ENCODE peak calls at places on chromosome 6, in four cellular contexts. One of them, this sample, is unnamed.

GRCh38 chr6:113169484-113169883 is 687.7 kb upstream of the MARCKS start:
- DNase-seq in H1: no peak
- DNase-seq in HCT116: no peak
- DNase-seq in K562: no peak
- DNase-seq in this sample: no peak

GRCh38 chr6:14621518-14621917 is 503.9 kb downstream of the CD83 start:
- DNase-seq in HCT116: no peak
- DNase-seq in H1: no peak
- DNase-seq in K562: no peak
- DNase-seq in this sample: no peak

GRCh38 chr6:44787254-44787844 is 399.8 kb downstream of the CDC5L start:
- DNase-seq in HCT116: no peak
- DNase-seq in K562: no peak
- DNase-seq in H1: no peak
- DNase-seq in this sample: no peak

GRCh38 chr6:16154904-16155303 is 26.0 kb downstream of the MYLIP start:
- DNase-seq in H1: no peak
- DNase-seq in HCT116: no peak
- DNase-seq in K562: no peak
- DNase-seq in this sample: no peak

GRCh38 chr6:81962198-81962597 is 209.7 kb upstream of the TENT5A start:
- DNase-seq in K562: no peak
- DNase-seq in HCT116: no peak
- DNase-seq in H1: no peak
- DNase-seq in this sample: no peak

GRCh38 chr6:15322781-15323536 is 77.1 kb downstream of the JARID2 start:
- DNase-seq in H1: peak; percentile 43
- DNase-seq in K562: no peak
- DNase-seq in HCT116: peak; percentile 16
- DNase-seq in this sample: no peak

GRCh38 chr6:148550569-148550968 is 196.3 kb upstream of the UST start:
- DNase-seq in HCT116: no peak
- DNase-seq in H1: no peak
- DNase-seq in K562: no peak
- DNase-seq in this sample: no peak

GRCh38 chr6:57040011-57040410 is 6.5 kb upstream of the KIAA1586 start:
- DNase-seq in HCT116: peak; percentile 19
- DNase-seq in K562: no peak
- DNase-seq in H1: no peak
- DNase-seq in this sample: no peak

GRCh38 chr6:144140859-144141258 is 9.5 kb upstream of the STX11 start:
- DNase-seq in H1: no peak
- DNase-seq in HCT116: no peak
- DNase-seq in K562: no peak
- DNase-seq in this sample: no peak

GRCh38 chr6:73354389-73354651 is 244 bp upstream of the DPPA5 start:
- DNase-seq in H1: no peak
- DNase-seq in K562: no peak
- DNase-seq in HCT116: no peak
- DNase-seq in this sample: no peak
- TF ChIP-seq POLR2AphosphoS5 in H1: no peak
- TF ChIP-seq POLR2AphosphoS5 in K562: no peak
- TF ChIP-seq POLR2AphosphoS5 in HCT116: no peak
- TF ChIP-seq POLR2AphosphoS5 in this sample: no peak

GRCh38 chr6:161139766-161140553 is 133.9 kb downstream of the AGPAT4 start:
- DNase-seq in H1: peak; percentile 48
- DNase-seq in HCT116: no peak
- DNase-seq in K562: peak; percentile 60
- DNase-seq in this sample: no peak

GRCh38 chr6:161139304-161139765 is 134.5 kb downstream of the AGPAT4 start:
- DNase-seq in K562: no peak
- DNase-seq in H1: no peak
- DNase-seq in HCT116: no peak
- DNase-seq in this sample: no peak

GRCh38 chr6:161138545-161139303 is 135.1 kb downstream of the AGPAT4 start:
- DNase-seq in K562: no peak
- DNase-seq in H1: no peak
- DNase-seq in HCT116: no peak
- DNase-seq in this sample: no peak

GRCh38 chr6:161141173-161141572 is 132.7 kb downstream of the AGPAT4 start:
- DNase-seq in HCT116: no peak
- DNase-seq in K562: peak; percentile 53
- DNase-seq in H1: peak; percentile 34
- DNase-seq in this sample: no peak

GRCh38 chr6:161140554-161140875 is 133.3 kb downstream of the AGPAT4 start:
- DNase-seq in K562: no peak
- DNase-seq in HCT116: no peak
- DNase-seq in H1: peak; percentile 45
- DNase-seq in this sample: no peak
- H3K9ac ChIP-seq in K562: peak overlapping the region; percentile 77
- H3K9ac ChIP-seq in HCT116: no peak overlapping the region
- H3K9ac ChIP-seq in H1: no peak overlapping the region
- H3K9ac ChIP-seq in this sample: no peak overlapping the region

GRCh38 chr6:31897612-31898199 is at the start of gene EHMT2:
- DNase-seq in HCT116: peak; percentile 46
- DNase-seq in H1: peak; percentile 89
- DNase-seq in K562: peak; percentile 92
- DNase-seq in this sample: no peak
- H3K27ac ChIP-seq in HCT116: peak within 1 kb of the TSS; percentile 76
- H3K27ac ChIP-seq in H1: peak within 1 kb of the TSS; percentile 55
- H3K27ac ChIP-seq in K562: peak within 1 kb of the TSS; percentile 84
- H3K27ac ChIP-seq in this sample: peak within 1 kb of the TSS; percentile 83

GRCh38 chr6:147423111-147423510 is 85.4 kb upstream of the SAMD5 start:
- DNase-seq in HCT116: no peak
- DNase-seq in H1: no peak
- DNase-seq in K562: no peak
- DNase-seq in this sample: no peak

GRCh38 chr6:147421903-147422302 is 86.6 kb upstream of the SAMD5 start:
- DNase-seq in K562: no peak
- DNase-seq in H1: no peak
- DNase-seq in HCT116: no peak
- DNase-seq in this sample: no peak

GRCh38 chr6:147417954-147418353 is 90.5 kb upstream of the SAMD5 start:
- DNase-seq in HCT116: no peak
- DNase-seq in K562: no peak
- DNase-seq in H1: no peak
- DNase-seq in this sample: no peak

GRCh38 chr6:147416622-147417021 is 91.9 kb upstream of the SAMD5 start:
- DNase-seq in K562: no peak
- DNase-seq in H1: no peak
- DNase-seq in HCT116: no peak
- DNase-seq in this sample: no peak

DNA sequence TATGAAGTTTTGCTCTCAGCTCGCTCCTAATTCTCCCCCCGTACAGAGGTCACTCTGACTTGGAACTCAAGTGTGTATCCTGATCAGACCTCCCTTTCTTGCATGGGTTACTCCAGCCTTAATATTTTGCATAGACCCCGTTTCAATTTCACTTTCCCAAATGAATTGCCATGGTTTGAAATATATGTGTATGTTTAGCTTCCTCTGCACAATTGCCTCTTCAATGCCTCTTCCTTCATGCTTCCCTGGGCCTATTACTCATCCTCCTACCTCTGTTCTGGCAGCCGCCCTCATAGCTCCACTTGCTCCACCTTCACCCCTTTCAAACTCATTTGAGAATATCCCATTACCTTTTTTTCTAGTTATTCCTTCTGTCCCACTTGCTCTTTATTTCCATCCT is 90.0 kb upstream of the SAMD5 start:
- DNase-seq in HCT116: no peak
- DNase-seq in H1: no peak
- DNase-seq in K562: no peak
- DNase-seq in this sample: no peak
- TF ChIP-seq POLR2AphosphoS5 in HCT116: no peak
- TF ChIP-seq POLR2AphosphoS5 in H1: no peak
- TF ChIP-seq POLR2AphosphoS5 in K562: no peak
- TF ChIP-seq POLR2AphosphoS5 in this sample: no peak

DNA sequence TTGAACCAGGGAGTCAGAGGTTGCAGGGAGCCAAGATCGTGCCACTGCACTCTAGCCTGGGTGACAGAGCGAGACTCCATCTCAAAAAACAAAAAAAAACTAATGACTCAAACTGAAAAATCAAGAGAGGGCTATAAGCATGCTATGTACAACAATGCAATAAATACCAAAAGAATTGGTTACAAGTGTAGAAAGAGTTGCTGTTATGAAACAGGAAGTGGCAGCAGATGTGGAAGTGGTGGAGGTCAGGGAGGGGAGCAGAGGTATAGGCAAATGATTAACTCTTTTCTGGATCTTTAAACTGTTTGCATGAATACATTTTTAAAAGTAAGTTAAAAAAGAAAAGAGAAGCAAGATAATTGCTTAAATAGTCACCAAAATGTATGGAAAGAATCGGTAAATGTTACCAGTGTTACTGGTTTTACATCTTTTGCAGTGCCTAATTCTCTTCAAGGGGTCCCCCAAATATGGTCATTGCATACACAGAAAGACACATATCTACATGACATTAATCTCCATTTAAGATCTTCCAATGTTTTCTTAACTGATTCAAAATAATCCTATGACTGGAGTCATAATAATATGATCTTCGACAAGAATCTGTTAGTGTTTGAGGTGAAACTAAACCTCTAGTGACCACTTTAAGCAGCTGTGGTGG is 15.0 kb downstream of the CALHM6 start:
- DNase-seq in H1: no peak
- DNase-seq in HCT116: no peak
- DNase-seq in K562: no peak
- DNase-seq in this sample: no peak
- H3K9ac ChIP-seq in H1: no peak overlapping the region
- H3K9ac ChIP-seq in HCT116: no peak overlapping the region
- H3K9ac ChIP-seq in K562: no peak overlapping the region
- H3K9ac ChIP-seq in this sample: no peak overlapping the region

GRCh38 chr6:129653229-129653628 is 56.7 kb downstream of the ARHGAP18 start:
- DNase-seq in H1: no peak
- DNase-seq in HCT116: no peak
- DNase-seq in K562: no peak
- DNase-seq in this sample: no peak

GRCh38 chr6:129653746-129654145 is 56.2 kb downstream of the ARHGAP18 start:
- DNase-seq in K562: no peak
- DNase-seq in HCT116: no peak
- DNase-seq in H1: no peak
- DNase-seq in this sample: no peak

GRCh38 chr6:129655334-129655733 is 54.6 kb downstream of the ARHGAP18 start:
- DNase-seq in HCT116: no peak
- DNase-seq in H1: no peak
- DNase-seq in K562: no peak
- DNase-seq in this sample: no peak

GRCh38 chr6:129648819-129649491 is 61.0 kb downstream of the ARHGAP18 start:
- DNase-seq in HCT116: peak; percentile 55
- DNase-seq in H1: no peak
- DNase-seq in K562: no peak
- DNase-seq in this sample: no peak

DNA sequence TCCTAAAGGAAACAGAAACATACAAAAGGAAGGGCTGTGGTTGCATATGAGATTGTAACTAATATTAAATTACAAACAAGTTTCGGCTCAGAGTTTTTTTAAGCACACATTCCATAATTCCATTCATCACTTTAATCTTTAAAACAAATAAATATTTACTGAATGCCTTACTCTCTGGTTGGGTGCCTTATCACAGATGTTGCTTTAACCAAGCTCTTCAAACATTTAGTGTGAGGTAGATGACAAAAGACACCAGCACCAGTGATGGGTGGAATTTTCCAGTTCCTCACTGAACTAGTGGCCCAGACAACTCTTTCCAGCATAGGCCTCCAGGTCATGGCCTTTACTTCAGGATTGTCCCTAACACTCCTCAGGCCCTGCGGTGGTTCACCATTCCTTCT is 58.7 kb downstream of the ARHGAP18 start:
- DNase-seq in H1: no peak
- DNase-seq in K562: no peak
- DNase-seq in HCT116: no peak
- DNase-seq in this sample: no peak
- H3K27ac ChIP-seq in H1: no peak overlapping the region
- H3K27ac ChIP-seq in K562: no peak overlapping the region
- H3K27ac ChIP-seq in HCT116: peak overlapping the region; percentile 99
- H3K27ac ChIP-seq in this sample: no peak overlapping the region

DNA sequence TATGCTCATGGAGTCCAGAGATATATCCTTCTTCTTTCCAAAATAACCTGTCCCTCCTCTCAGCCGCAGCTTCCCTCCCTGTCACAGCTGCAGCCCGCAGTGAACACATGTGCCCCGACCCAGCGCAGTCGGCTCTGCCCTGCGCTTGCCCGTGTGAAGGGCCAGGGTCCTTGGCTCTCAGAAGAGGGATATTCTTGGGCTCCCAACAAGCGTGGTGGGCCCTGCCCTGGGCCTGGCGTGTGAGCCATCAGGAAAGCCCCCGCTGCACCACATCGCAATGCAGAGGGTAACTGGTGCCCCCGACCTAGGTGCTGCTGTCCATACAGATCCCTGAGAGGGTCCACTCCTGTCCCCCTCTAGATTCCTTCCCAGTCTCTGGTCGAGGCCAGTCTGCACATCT is 65.2 kb downstream of the SSR1 start:
- DNase-seq in K562: no peak
- DNase-seq in H1: no peak
- DNase-seq in HCT116: no peak
- DNase-seq in this sample: no peak
- TF ChIP-seq POLR2AphosphoS5 in K562: no peak
- TF ChIP-seq POLR2AphosphoS5 in H1: no peak
- TF ChIP-seq POLR2AphosphoS5 in HCT116: no peak
- TF ChIP-seq POLR2AphosphoS5 in this sample: no peak

GRCh38 chr6:75250552-75250951 is 7.0 kb upstream of the COX7A2 start:
- DNase-seq in K562: no peak
- DNase-seq in H1: no peak
- DNase-seq in HCT116: no peak
- DNase-seq in this sample: no peak

GRCh38 chr6:75243333-75244062 is at the start of gene COX7A2:
- DNase-seq in H1: peak; percentile 83
- DNase-seq in K562: peak; percentile 78
- DNase-seq in HCT116: peak; percentile 97
- DNase-seq in this sample: peak; percentile 89

GRCh38 chr6:75244063-75244575 is 518 bp upstream of the COX7A2 start:
- DNase-seq in HCT116: no peak
- DNase-seq in K562: no peak
- DNase-seq in H1: no peak
- DNase-seq in this sample: no peak

GRCh38 chr6:75249837-75250236 is 6.2 kb upstream of the COX7A2 start:
- DNase-seq in HCT116: no peak
- DNase-seq in H1: no peak
- DNase-seq in K562: no peak
- DNase-seq in this sample: no peak

GRCh38 chr6:75246386-75246785 is 2.8 kb upstream of the COX7A2 start:
- DNase-seq in K562: no peak
- DNase-seq in H1: no peak
- DNase-seq in HCT116: no peak
- DNase-seq in this sample: no peak
- H3K9ac ChIP-seq in K562: no peak overlapping the region
- H3K9ac ChIP-seq in H1: no peak overlapping the region
- H3K9ac ChIP-seq in HCT116: no peak overlapping the region
- H3K9ac ChIP-seq in this sample: no peak overlapping the region